ENCODE peak calls at places on chromosomes 12 and 14, in six cellular contexts. M is OCI-LY7; E is lower lobe of right lung; L is testis; S is body of pancreas; R is CD8-positive, alpha-beta T cell. O is an unnamed sample. For H3K9me3, the result is how much of the 10 kb centered on the place peaks cover.

GRCh38 chr12:121175383-121176119 is 34.4 kb upstream of the P2RX4 start:
- DNase-seq in M (peak), E (no peak), L (peak), R (no peak), S (no peak), O (no peak)

GRCh38 chr12:6538420-6539275 is 4.3 kb downstream of the GAPDH start:
- DNase-seq in L (no peak), M (peak), E (no peak), R (no peak), S (no peak), O (no peak)

GRCh38 chr14:51006781-51007211 is 62.5 kb upstream of the PYGL start:
- DNase-seq in M (no peak), R (no peak), S (no peak), L (no peak), E (no peak), O (no peak)

GRCh38 chr14:89851031-89851430 is 103.5 kb downstream of the EFCAB11 start:
- DNase-seq in S (no peak), E (no peak), M (no peak), L (no peak), R (no peak), O (no peak)

GRCh38 chr14:68479247-68479646 is 313.6 kb downstream of the ZFP36L1 start:
- DNase-seq in R (no peak), L (no peak), M (no peak), S (no peak), E (no peak), O (no peak)

GRCh38 chr14:61478971-61479473 is 157.6 kb downstream of the PRKCH start:
- DNase-seq in R (no peak), E (no peak), S (no peak), L (no peak), M (peak), O (no peak)

GRCh38 chr14:95217391-95217900 is 60.1 kb upstream of the DICER1 start:
- DNase-seq in L (no peak), M (no peak), E (no peak), S (no peak), R (no peak), O (no peak)

GRCh38 chr14:103748539-103748867 is 32.9 kb downstream of the ZFYVE21 start:
- DNase-seq in L (no peak), R (peak), M (peak), E (no peak), S (no peak), O (no peak)

GRCh38 chr14:61876362-61877049 is 114.3 kb downstream of the SNAPC1 start:
- DNase-seq in R (no peak), S (peak), L (no peak), E (no peak), M (no peak), O (no peak)

GRCh38 chr12:116861331-116861730 is 19.9 kb downstream of the HRK start:
- DNase-seq in R (peak), E (no peak), S (peak), L (peak), M (peak), O (no peak)

GRCh38 chr12:5295966-5296365 is 135.9 kb upstream of the NTF3 start:
- DNase-seq in E (no peak), L (no peak), S (no peak), M (no peak), R (no peak), O (no peak)

GRCh38 chr12:104275689-104276088 is 27.9 kb upstream of the EID3 start:
- DNase-seq in L (no peak), E (no peak), R (no peak), M (no peak), S (no peak), O (no peak)

GRCh38 chr14:99728231-99728920 is 44.3 kb downstream of the CYP46A1 start:
- DNase-seq in E (peak), L (peak), S (peak), R (no peak), M (no peak), O (no peak)

GRCh38 chr12:57603758-57604453 is 718 bp upstream of the DTX3 start:
- DNase-seq in S (peak), M (no peak), E (no peak), L (peak), R (no peak), O (no peak)

GRCh38 chr14:35336171-35337073 is 44.2 kb downstream of the PSMA6 start:
- DNase-seq in E (peak), L (peak), S (peak), M (no peak), R (no peak), O (no peak)

GRCh38 chr14:55448146-55448614 is 7.8 kb upstream of the TBPL2 start:
- DNase-seq in M (no peak), L (peak), E (no peak), R (no peak), S (no peak), O (no peak)

GRCh38 chr12:50505386-50505827 is 622 bp downstream of the DIP2B start:
- DNase-seq in M (peak), S (no peak), E (no peak), L (peak), R (peak), O (peak)

GRCh38 chr14:102782974-102783373 is 5.7 kb downstream of the TRAF3 start:
- DNase-seq in M (no peak), R (no peak), L (no peak), S (no peak), E (no peak), O (no peak)

GRCh38 chr12:21337959-21338704 is 3.4 kb upstream of the SLCO1A2 start:
- DNase-seq in R (no peak), E (no peak), M (no peak), S (no peak), L (no peak), O (no peak)

GRCh38 chr12:24718641-24719040 is 230.3 kb downstream of the BCAT1 start:
- DNase-seq in M (no peak), L (no peak), R (no peak), S (no peak), E (no peak), O (no peak)

GRCh38 chr12:120538281-120539156 is 4.4 kb downstream of the RNF10 start:
- DNase-seq in S (peak), M (no peak), L (no peak), E (peak), R (no peak), O (no peak)

GRCh38 chr14:51962678-51963077 is 26.7 kb upstream of the RTRAF start:
- DNase-seq in S (no peak), L (no peak), M (no peak), R (no peak), E (no peak), O (no peak)

DNA sequence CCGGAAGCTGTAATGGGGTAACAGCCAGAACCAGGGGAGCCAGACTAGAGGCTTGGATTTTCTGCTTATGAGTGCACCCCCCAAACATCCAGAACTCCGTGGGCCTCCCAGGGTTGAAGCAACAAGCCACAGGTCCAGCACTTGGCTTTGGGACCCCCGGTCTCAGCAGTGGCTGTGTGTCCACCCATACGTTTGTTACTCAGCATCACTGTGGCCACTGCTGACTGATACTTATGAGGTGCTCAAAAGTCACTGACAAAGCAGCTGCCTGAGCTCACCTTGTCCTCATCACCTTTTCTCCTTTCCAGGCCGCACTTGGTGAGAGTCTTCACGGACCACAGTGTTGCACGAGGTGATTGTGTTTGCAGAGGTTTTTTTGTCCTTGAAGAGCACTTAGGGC is 145.6 kb upstream of the RFLNA start:
- DNase-seq in L (no peak), S (no peak), R (no peak), M (no peak), E (no peak), O (no peak)
- H3K9me3 ChIP-seq in L (under half), S (under half), R (under half), M (under half), E (under half), O (under half)

GRCh38 chr12:133106253-133106652 is 23.8 kb downstream of the ZNF891 start:
- DNase-seq in L (no peak), R (no peak), M (no peak), E (no peak), S (no peak), O (no peak)

GRCh38 chr12:133107121-133107520 is 23.0 kb downstream of the ZNF891 start:
- DNase-seq in E (no peak), M (no peak), S (no peak), L (no peak), R (no peak), O (no peak)

GRCh38 chr12:133105620-133106019 is 24.5 kb downstream of the ZNF891 start:
- DNase-seq in L (no peak), M (no peak), E (no peak), S (no peak), R (no peak), O (no peak)

DNA sequence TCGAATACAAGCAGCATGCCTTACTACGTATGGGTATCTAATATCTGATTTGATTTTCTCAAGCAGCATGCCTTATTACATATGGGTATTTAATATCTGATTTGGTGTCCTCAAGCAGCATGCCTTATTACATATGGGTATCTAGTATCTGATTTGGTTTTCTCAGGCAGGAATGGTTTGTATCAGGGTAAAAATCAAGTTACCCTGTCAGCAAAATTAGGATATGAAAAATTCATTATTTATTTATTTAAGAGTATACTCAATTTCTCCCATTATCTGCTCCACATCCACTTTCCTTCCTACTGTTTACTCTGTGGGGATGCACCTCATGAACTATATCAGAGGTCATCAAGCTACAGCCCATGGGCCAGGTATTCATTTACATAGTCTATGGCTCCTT is 21.9 kb downstream of the ZNF891 start:
- DNase-seq in R (no peak), S (no peak), L (no peak), M (no peak), E (no peak), O (no peak)
- H3K9me3 ChIP-seq in R (half or more), S (under half), L (under half), M (half or more), E (half or more), O (half or more)

GRCh38 chr12:128959931-128960330 is 106.7 kb downstream of the GLT1D1 start:
- DNase-seq in E (no peak), S (no peak), M (no peak), R (no peak), L (no peak), O (no peak)
- H3K9me3 ChIP-seq in E (under half), S (under half), M (under half), R (under half), L (under half), O (under half)

GRCh38 chr12:76588881-76589565 is 29.5 kb upstream of the OSBPL8 start:
- DNase-seq in R (no peak), M (no peak), E (no peak), L (no peak), S (no peak), O (no peak)

GRCh38 chr12:76586764-76587395 is 27.3 kb upstream of the OSBPL8 start:
- DNase-seq in M (peak), E (no peak), S (peak), R (peak), L (peak), O (no peak)

GRCh38 chr12:76587428-76588178 is 28.0 kb upstream of the OSBPL8 start:
- DNase-seq in M (no peak), L (no peak), S (no peak), R (no peak), E (no peak), O (no peak)

DNA sequence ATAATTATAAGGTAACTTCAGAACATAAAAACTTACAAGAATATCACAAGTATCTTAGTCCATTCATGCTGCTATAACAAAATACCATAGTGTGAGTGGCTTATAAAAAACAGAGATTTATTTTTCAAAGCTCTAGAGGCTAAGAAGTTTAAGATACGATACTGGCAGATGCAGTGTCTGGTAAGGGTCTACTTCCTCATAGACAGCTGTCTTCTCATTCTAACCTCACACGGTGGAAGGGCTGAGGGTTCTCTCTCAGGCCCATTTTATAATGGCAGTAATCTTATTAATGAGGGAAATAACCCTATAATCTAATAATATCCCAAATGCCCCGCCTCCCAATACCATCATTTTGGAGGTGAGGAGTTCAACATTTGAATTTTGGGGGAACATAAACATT is 23.7 kb upstream of the OSBPL8 start:
- DNase-seq in S (no peak), L (no peak), R (no peak), E (no peak), M (peak), O (no peak)
- H3K9me3 ChIP-seq in S (under half), L (under half), R (under half), E (under half), M (under half), O (under half)

DNA sequence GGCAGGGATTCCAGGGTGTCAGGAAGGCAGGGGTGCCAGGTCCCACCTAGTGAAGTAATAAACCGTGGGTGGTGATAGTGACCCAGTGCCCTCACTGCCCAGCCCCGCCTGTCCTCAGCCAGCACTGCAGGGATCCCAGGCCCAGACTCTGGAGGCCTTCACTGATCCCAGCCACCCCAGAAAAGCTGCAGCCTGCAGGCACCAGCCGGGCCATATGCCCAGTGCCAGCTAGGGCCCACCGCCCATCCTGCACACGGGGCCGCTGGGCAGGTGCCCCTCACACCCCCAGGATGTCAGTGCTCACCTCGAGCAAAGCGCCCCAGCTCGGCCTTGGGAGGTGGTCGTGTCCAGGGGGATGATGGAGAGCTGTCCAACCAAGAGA is 400.7 kb downstream of the TMEM121 start:
- DNase-seq in R (no peak), S (no peak), L (no peak), E (peak), M (no peak), O (no peak)
- H3K9me3 ChIP-seq in R (under half), S (under half), L (under half), E (under half), M (under half), O (under half)

DNA sequence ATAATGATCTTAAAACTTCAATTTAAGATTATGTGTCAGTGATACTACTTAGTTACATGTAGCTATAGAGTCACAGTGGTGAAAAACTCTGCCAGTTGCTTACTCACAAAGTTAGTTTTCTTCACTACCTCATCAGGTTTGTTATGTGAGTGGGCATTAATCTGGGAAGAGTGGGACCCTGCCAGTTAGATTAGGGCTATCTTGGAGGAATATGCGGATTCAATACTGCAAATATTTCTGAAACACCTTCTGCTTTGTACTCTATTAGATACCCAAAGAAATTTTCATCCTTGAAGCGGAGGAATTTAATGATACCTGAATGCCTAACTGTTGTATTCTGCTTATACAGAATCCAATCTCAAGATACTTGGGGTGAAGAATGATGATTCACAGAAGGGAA is 25.1 kb downstream of the ZNF268 start:
- DNase-seq in L (no peak), M (no peak), R (no peak), E (no peak), S (no peak), O (no peak)
- H3K9me3 ChIP-seq in L (under half), M (half or more), R (half or more), E (half or more), S (under half), O (half or more)

GRCh38 chr12:60644076-60644475 is 1048.2 kb downstream of the SLC16A7 start:
- DNase-seq in R (no peak), M (peak), E (no peak), S (no peak), L (no peak), O (no peak)
- H3K9me3 ChIP-seq in R (under half), M (under half), E (under half), S (under half), L (under half), O (under half)

DNA sequence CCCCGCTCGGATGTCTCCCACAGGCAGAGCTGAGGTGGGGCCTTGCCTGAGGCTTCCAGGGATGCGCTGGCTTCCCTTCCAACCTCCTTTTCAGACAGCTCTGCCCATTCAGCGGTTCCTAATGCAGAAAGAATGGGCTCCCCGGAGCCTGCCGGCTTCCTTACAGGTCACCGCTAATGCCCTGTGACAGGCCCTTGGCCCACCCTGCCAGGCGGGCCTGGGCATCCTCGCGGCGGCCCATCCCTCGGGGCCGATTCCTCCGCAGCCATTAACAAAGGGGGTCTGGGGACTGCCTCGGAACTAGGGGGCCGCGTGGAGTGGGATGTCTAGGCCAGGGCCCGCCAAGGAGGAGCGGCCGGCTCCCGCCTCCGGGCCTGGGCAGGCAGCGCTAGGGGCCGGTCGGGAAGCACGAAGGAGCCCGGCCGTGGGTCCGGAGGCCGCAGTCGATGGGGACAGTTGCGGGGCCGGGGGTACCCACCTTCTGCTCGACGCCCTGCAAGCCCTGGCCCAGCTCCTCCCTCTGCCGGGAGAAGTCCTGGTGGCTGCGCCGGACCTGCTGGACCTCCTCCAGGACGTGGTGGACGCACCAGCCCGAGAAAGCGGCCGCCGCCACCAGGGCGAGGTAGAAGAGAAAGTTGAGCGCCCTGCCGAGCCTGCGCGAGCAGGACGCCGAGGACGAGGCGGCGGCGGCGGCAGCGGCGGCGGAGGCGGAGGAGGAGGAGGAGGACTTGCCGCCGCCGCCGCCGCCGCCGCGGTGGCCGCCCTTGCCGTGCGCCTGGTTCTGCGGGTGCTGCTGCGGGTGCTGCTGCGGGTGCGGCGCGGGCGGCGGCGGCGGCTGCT is 709 bp downstream of the CKAP4 start:
- DNase-seq in L (peak), E (peak), R (peak), S (peak), M (peak), O (peak)
- H3K9me3 ChIP-seq in L (under half), E (under half), R (under half), S (under half), M (under half), O (under half)

O was measured in T-helper 17 cell.